ENCODE peak calls at places on chromosome 15, in four cellular contexts. A is astrocyte of the cerebellum, J is neural progenitor cell, B is heart left ventricle. O is an unnamed sample.

GRCh38 chr15:92118162-92118935 is 264.8 kb downstream of the SLCO3A1 start:
- DNase-seq in A (no peak), B (no peak), J (no peak), O (no peak)

GRCh38 chr15:92770641-92771040 is 115.1 kb upstream of the FAM174B start:
- DNase-seq in A (no peak), J (no peak), B (no peak), O (no peak)

GRCh38 chr15:42184313-42184712 is 23.8 kb downstream of the VPS39 start:
- DNase-seq in B (peak; percentile 34), A (no peak), J (no peak), O (no peak)

GRCh38 chr15:87500240-87500639 is 756.3 kb downstream of the NTRK3 start:
- DNase-seq in A (no peak), B (no peak), J (no peak), O (no peak)

GRCh38 chr15:65869954-65870871 is 922 bp downstream of the RAB11A start:
- DNase-seq in B (peak; percentile 56), A (no peak), J (peak; percentile 53), O (no peak)

GRCh38 chr15:66389098-66389858 is 2.6 kb downstream of the MAP2K1 start:
- DNase-seq in A (no peak), B (no peak), J (no peak), O (no peak)

GRCh38 chr15:90706394-90707327 is 10.5 kb upstream of the BLM start:
- DNase-seq in B (peak; percentile 29), J (no peak), A (no peak), O (no peak)

GRCh38 chr15:85879334-85880163 is 84.8 kb upstream of the KLHL25 start:
- DNase-seq in A (no peak), J (no peak), B (no peak), O (no peak)

GRCh38 chr15:38377547-38378161 is 76.3 kb upstream of the FAM98B start:
- DNase-seq in A (no peak), B (no peak), J (no peak), O (no peak)

GRCh38 chr15:84079885-84080777 is 155.4 kb upstream of the GOLGA6L4 start:
- DNase-seq in B (peak; percentile 28), A (no peak), J (peak; percentile 84), O (no peak)

GRCh38 chr15:72382146-72382545 is 6.3 kb upstream of the HEXA start:
- DNase-seq in J (no peak), A (no peak), B (no peak), O (no peak)

GRCh38 chr15:88476635-88477038 is 9.1 kb downstream of the MRPS11 start:
- DNase-seq in B (peak; percentile 45), J (peak; percentile 68), A (peak; percentile 27), O (no peak)

GRCh38 chr15:93050648-93051047 is 38.4 kb downstream of the RGMA start:
- DNase-seq in B (no peak), J (no peak), A (no peak), O (no peak)

GRCh38 chr15:78192826-78193594 is 41.4 kb downstream of the ACSBG1 start:
- DNase-seq in A (no peak), J (no peak), B (no peak), O (no peak)

GRCh38 chr15:66873856-66874255 is 171.8 kb downstream of the SMAD6 start:
- DNase-seq in J (no peak), B (no peak), A (no peak), O (no peak)

GRCh38 chr15:45136378-45136764 is 6.6 kb downstream of the DUOX1 start:
- DNase-seq in A (no peak), J (peak; percentile 57), B (no peak), O (no peak)

GRCh38 chr15:90407871-90408317 is 19.9 kb downstream of the IQGAP1 start:
- DNase-seq in J (no peak), A (no peak), B (no peak), O (no peak)

GRCh38 chr15:48096813-48097212 is 24.0 kb upstream of the SLC24A5 start:
- DNase-seq in B (no peak), J (no peak), A (peak; percentile 52), O (peak; percentile 69)

GRCh38 chr15:88401972-88402656 is 65.1 kb downstream of the MRPL46 start:
- DNase-seq in B (peak; percentile 87), A (no peak), J (peak; percentile 68), O (no peak)

GRCh38 chr15:63046927-63047760 is 4.6 kb downstream of the TPM1 start:
- DNase-seq in B (no peak), A (no peak), J (peak; percentile 50), O (no peak)
- H3K4me3 ChIP-seq in B (peak overlapping the region; percentile 81), A (peak overlapping the region; percentile 97), J (peak overlapping the region; percentile 94), O (peak overlapping the region; percentile 91)

GRCh38 chr15:81357178-81357686 is 16.8 kb downstream of the TMC3 start:
- DNase-seq in B (no peak), A (no peak), J (no peak), O (no peak)
- TF ChIP-seq CTCF in B (no peak), A (no peak), J (peak; percentile 21), O (no peak)

GRCh38 chr15:25691544-25692430 is 171.3 kb downstream of the ATP10A start:
- DNase-seq in A (no peak), B (no peak), J (peak; percentile 40), O (no peak)
- H3K4me3 ChIP-seq in A (no peak overlapping the region), B (no peak overlapping the region), J (no peak overlapping the region), O (no peak overlapping the region)

DNA sequence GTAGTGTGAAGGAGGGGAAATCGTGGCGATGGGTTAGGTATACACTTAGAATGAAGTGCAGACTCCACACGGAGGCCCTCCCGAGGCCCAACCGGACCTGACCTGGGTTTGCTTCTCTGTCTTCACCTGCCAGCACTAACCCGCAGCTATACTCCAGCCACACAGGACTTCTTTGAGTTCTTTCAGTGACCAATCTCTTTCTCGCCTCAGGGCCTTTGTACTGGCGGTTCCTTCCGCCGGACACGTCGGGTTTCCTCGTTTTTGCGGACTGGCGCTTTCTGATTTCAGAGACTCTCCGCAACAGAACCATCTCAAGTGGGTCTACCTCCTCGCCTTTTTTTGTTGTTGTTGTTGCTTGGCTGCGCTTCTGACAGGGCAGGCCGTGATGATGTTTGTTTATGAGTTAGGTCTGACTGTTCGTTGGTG is at the start of gene NEIL1:
- DNase-seq in J (peak; percentile 18), A (no peak), B (no peak), O (no peak)
- TF ChIP-seq CTCF in J (no peak), A (no peak), B (no peak), O (no peak)

GRCh38 chr15:51077565-51078153 is 17.0 kb downstream of the TNFAIP8L3 start:
- DNase-seq in J (peak; percentile 56), B (peak; percentile 70), A (no peak), O (no peak)
- H3K4me3 ChIP-seq in J (no peak overlapping the region), B (peak overlapping the region; percentile 17), A (peak overlapping the region; percentile 22), O (no peak overlapping the region)

O was measured in AG04449.